ENCODE peak calls at places on chromosomes 16 and 17, in eight cellular contexts. C is stimulated activated CD4-positive, alpha-beta T cell treated with anti-CD3 and anti-CD28 coated beads, Interleukin-4, amount 100 ng/mL, for 4 hours; V is H7; O is Daoy; N is lower lobe of right lung; F is body of pancreas; Z is glutamatergic neuron; H is NCI-H1436. B is an unnamed sample.

GRCh38 chr16:383326-384020 is 1.7 kb upstream of the PGAP6 start:
- DNase-seq in C (no peak), V (peak), O (peak), N (peak), F (peak), Z (no peak), H (no peak), B (peak)

GRCh38 chr17:32298298-32298697 is 32.7 kb downstream of the RHBDL3 start:
- DNase-seq in C (no peak), V (no peak), O (no peak), N (no peak), F (no peak), Z (no peak), H (no peak), B (no peak)

GRCh38 chr16:50708373-50709060 is 15.1 kb downstream of the NOD2 start:
- DNase-seq in C (peak), V (no peak), O (no peak), N (peak), F (no peak), Z (no peak), H (no peak), B (no peak)

GRCh38 chr17:9887521-9887920 is 17.6 kb downstream of the RCVRN start:
- DNase-seq in C (no peak), V (no peak), O (no peak), N (no peak), F (no peak), Z (no peak), H (no peak), B (no peak)

GRCh38 chr17:14301761-14302401 is 1.0 kb downstream of the HS3ST3B1 start:
- DNase-seq in C (peak), V (peak), O (peak), N (peak), F (peak), Z (peak), H (no peak), B (no peak)

GRCh38 chr17:45440161-45440859 is 7.6 kb upstream of the ARHGAP27 start:
- DNase-seq in C (no peak), V (peak), O (no peak), N (no peak), F (peak), Z (no peak), H (peak), B (peak)

GRCh38 chr16:62955033-62955349 is 918.8 kb upstream of the CDH8 start:
- DNase-seq in C (no peak), V (no peak), O (no peak), N (no peak), F (no peak), Z (no peak), H (no peak), B (no peak)

GRCh38 chr17:17269926-17270773 is 10.9 kb downstream of the COPS3 start:
- DNase-seq in C (no peak), V (peak), O (no peak), N (no peak), F (no peak), Z (no peak), H (no peak), B (no peak)

GRCh38 chr16:29813644-29814562 is 1.9 kb downstream of the PRRT2 start:
- DNase-seq in C (no peak), V (peak), O (no peak), N (no peak), F (no peak), Z (peak), H (peak), B (no peak)

GRCh38 chr17:58172369-58173071 is 5.7 kb downstream of the OR4D2 start:
- DNase-seq in C (no peak), V (peak), O (peak), N (no peak), F (peak), Z (no peak), H (peak), B (no peak)

GRCh38 chr17:43755389-43755875 is 3.2 kb downstream of the SOST start:
- DNase-seq in C (no peak), V (peak), O (no peak), N (no peak), F (no peak), Z (peak), H (no peak), B (no peak)

GRCh38 chr17:50203086-50203485 is 1.7 kb upstream of the COL1A1 start:
- DNase-seq in C (no peak), V (peak), O (peak), N (no peak), F (no peak), Z (no peak), H (no peak), B (no peak)

GRCh38 chr17:17305282-17305801 is 2.2 kb downstream of the NT5M start:
- DNase-seq in C (peak), V (peak), O (peak), N (no peak), F (peak), Z (no peak), H (no peak), B (no peak)

GRCh38 chr16:21159281-21159951 is 942 bp downstream of the LDAF1 start:
- DNase-seq in C (peak), V (peak), O (no peak), N (peak), F (peak), Z (peak), H (no peak), B (peak)

GRCh38 chr16:60945225-60945624 is 1091.0 kb downstream of the CDH8 start:
- DNase-seq in C (no peak), V (peak), O (no peak), N (no peak), F (no peak), Z (no peak), H (no peak), B (no peak)

GRCh38 chr16:87367556-87367955 is 16.0 kb downstream of the FBXO31 start:
- DNase-seq in C (no peak), V (no peak), O (no peak), N (no peak), F (no peak), Z (no peak), H (no peak), B (no peak)

GRCh38 chr17:10652984-10653680 is 4.0 kb downstream of the MYH3 start:
- DNase-seq in C (no peak), V (peak), O (peak), N (no peak), F (peak), Z (no peak), H (no peak), B (no peak)

GRCh38 chr17:44547625-44548297 is 9.5 kb upstream of the FZD2 start:
- DNase-seq in C (no peak), V (peak), O (no peak), N (no peak), F (peak), Z (no peak), H (no peak), B (no peak)

GRCh38 chr17:79948406-79948917 is 87.2 kb downstream of the TBC1D16 start:
- DNase-seq in C (no peak), V (peak), O (no peak), N (peak), F (no peak), Z (no peak), H (no peak), B (no peak)

GRCh38 chr17:77141846-77142449 is 1.2 kb downstream of the SEC14L1 start:
- DNase-seq in C (no peak), V (no peak), O (peak), N (no peak), F (no peak), Z (no peak), H (no peak), B (no peak)

GRCh38 chr17:75079023-75079373 is 8.8 kb upstream of the SLC16A5 start:
- DNase-seq in C (no peak), V (no peak), O (no peak), N (no peak), F (no peak), Z (no peak), H (no peak), B (no peak)

GRCh38 chr17:50316016-50316587 is 29.8 kb upstream of the XYLT2 start:
- DNase-seq in C (no peak), V (no peak), O (no peak), N (no peak), F (no peak), Z (no peak), H (no peak), B (no peak)